ENCODE peak calls at places on chromosomes 12 and 14, in five cellular contexts. One of them, this sample, is unnamed.

GRCh38 chr12:98698603-98699463 is 53.7 kb downstream of the APAF1 start:
- DNase-seq in GM23338: peak
- DNase-seq in Panc1: peak
- DNase-seq in choroid plexus epithelial cell: peak
- DNase-seq in A549: peak
- DNase-seq in this sample: peak

GRCh38 chr12:106790020-106790419 is 15.5 kb downstream of the RIC8B start:
- DNase-seq in A549: no peak
- DNase-seq in GM23338: no peak
- DNase-seq in choroid plexus epithelial cell: no peak
- DNase-seq in Panc1: no peak
- DNase-seq in this sample: no peak

GRCh38 chr14:93953263-93953662 is 23.1 kb downstream of the ASB2 start:
- DNase-seq in Panc1: no peak
- DNase-seq in choroid plexus epithelial cell: no peak
- DNase-seq in GM23338: peak
- DNase-seq in A549: no peak
- DNase-seq in this sample: no peak

GRCh38 chr12:98238513-98238912 is 276.9 kb upstream of the TMPO start:
- DNase-seq in choroid plexus epithelial cell: peak
- DNase-seq in GM23338: no peak
- DNase-seq in Panc1: no peak
- DNase-seq in A549: no peak
- DNase-seq in this sample: no peak

GRCh38 chr12:23931176-23931575 is 18.3 kb downstream of the SOX5 start:
- DNase-seq in A549: no peak
- DNase-seq in Panc1: no peak
- DNase-seq in choroid plexus epithelial cell: no peak
- DNase-seq in GM23338: no peak
- DNase-seq in this sample: no peak

GRCh38 chr14:71597955-71598659 is 334.1 kb upstream of the RGS6 start:
- DNase-seq in choroid plexus epithelial cell: no peak
- DNase-seq in Panc1: no peak
- DNase-seq in A549: no peak
- DNase-seq in GM23338: no peak
- DNase-seq in this sample: no peak

GRCh38 chr14:59595071-59595470 is 18.5 kb upstream of the CCDC175 start:
- DNase-seq in A549: no peak
- DNase-seq in Panc1: no peak
- DNase-seq in choroid plexus epithelial cell: no peak
- DNase-seq in GM23338: no peak
- DNase-seq in this sample: no peak

GRCh38 chr14:73903028-73903427 is 16.4 kb downstream of the ZNF410 start:
- DNase-seq in choroid plexus epithelial cell: peak
- DNase-seq in A549: no peak
- DNase-seq in GM23338: no peak
- DNase-seq in Panc1: no peak
- DNase-seq in this sample: no peak

GRCh38 chr12:108611884-108612415 is 14.1 kb upstream of the TMEM119 start:
- DNase-seq in GM23338: peak
- DNase-seq in choroid plexus epithelial cell: peak
- DNase-seq in Panc1: no peak
- DNase-seq in A549: peak
- DNase-seq in this sample: peak

GRCh38 chr12:39831587-39832315 is 212.1 kb upstream of the ABCD2 start:
- DNase-seq in choroid plexus epithelial cell: peak
- DNase-seq in A549: peak
- DNase-seq in GM23338: no peak
- DNase-seq in Panc1: no peak
- DNase-seq in this sample: no peak

GRCh38 chr14:23091294-23092225 is 3.4 kb downstream of the ACIN1 start:
- DNase-seq in GM23338: no peak
- DNase-seq in Panc1: no peak
- DNase-seq in A549: no peak
- DNase-seq in choroid plexus epithelial cell: no peak
- DNase-seq in this sample: no peak

GRCh38 chr12:48668996-48669395 is 13.0 kb downstream of the KANSL2 start:
- DNase-seq in A549: no peak
- DNase-seq in GM23338: no peak
- DNase-seq in Panc1: no peak
- DNase-seq in choroid plexus epithelial cell: no peak
- DNase-seq in this sample: no peak

GRCh38 chr14:104882991-104883660 is 18.1 kb downstream of the CEP170B start:
- DNase-seq in A549: no peak
- DNase-seq in Panc1: no peak
- DNase-seq in choroid plexus epithelial cell: no peak
- DNase-seq in GM23338: no peak
- DNase-seq in this sample: no peak

GRCh38 chr12:115002434-115002833 is 318.5 kb upstream of the TBX3 start:
- DNase-seq in Panc1: no peak
- DNase-seq in GM23338: no peak
- DNase-seq in choroid plexus epithelial cell: no peak
- DNase-seq in A549: no peak
- DNase-seq in this sample: no peak

GRCh38 chr12:126064028-126064427 is 998.8 kb downstream of the AACS start:
- DNase-seq in choroid plexus epithelial cell: no peak
- DNase-seq in Panc1: no peak
- DNase-seq in A549: no peak
- DNase-seq in GM23338: peak
- DNase-seq in this sample: no peak

GRCh38 chr12:19431407-19432308 is 7.6 kb upstream of the AEBP2 start:
- DNase-seq in Panc1: no peak
- DNase-seq in GM23338: no peak
- DNase-seq in A549: no peak
- DNase-seq in choroid plexus epithelial cell: peak
- DNase-seq in this sample: peak

GRCh38 chr14:69574266-69574953 is at the start of gene CCDC177:
- DNase-seq in choroid plexus epithelial cell: peak
- DNase-seq in Panc1: peak
- DNase-seq in A549: peak
- DNase-seq in GM23338: peak
- DNase-seq in this sample: peak

GRCh38 chr12:51941011-51941561 is 10.4 kb upstream of the ACVR1B start:
- DNase-seq in choroid plexus epithelial cell: peak
- DNase-seq in GM23338: peak
- DNase-seq in A549: no peak
- DNase-seq in Panc1: no peak
- DNase-seq in this sample: no peak

GRCh38 chr14:68569970-68570409 is 222.9 kb downstream of the ZFP36L1 start:
- DNase-seq in GM23338: no peak
- DNase-seq in A549: no peak
- DNase-seq in choroid plexus epithelial cell: no peak
- DNase-seq in Panc1: no peak
- DNase-seq in this sample: no peak

GRCh38 chr14:23877538-23878180 is 75.9 kb upstream of the DHRS4 start:
- DNase-seq in GM23338: no peak
- DNase-seq in choroid plexus epithelial cell: no peak
- DNase-seq in A549: no peak
- DNase-seq in Panc1: no peak
- DNase-seq in this sample: no peak

GRCh38 chr12:46357438-46358324 is 14.9 kb downstream of the SLC38A2 start:
- DNase-seq in Panc1: no peak
- DNase-seq in A549: no peak
- DNase-seq in choroid plexus epithelial cell: peak
- DNase-seq in GM23338: peak
- DNase-seq in this sample: no peak

GRCh38 chr12:121536058-121536928 is 44.5 kb downstream of the KDM2B start:
- DNase-seq in Panc1: no peak
- DNase-seq in A549: peak
- DNase-seq in GM23338: peak
- DNase-seq in choroid plexus epithelial cell: peak
- DNase-seq in this sample: peak

GRCh38 chr14:22980672-22981089 is 1.7 kb downstream of the AJUBA start:
- DNase-seq in A549: peak
- DNase-seq in Panc1: no peak
- DNase-seq in choroid plexus epithelial cell: no peak
- DNase-seq in GM23338: peak
- DNase-seq in this sample: peak

GRCh38 chr14:57982802-57983201 is 116.9 kb upstream of the SLC35F4 start:
- DNase-seq in GM23338: no peak
- DNase-seq in choroid plexus epithelial cell: no peak
- DNase-seq in A549: no peak
- DNase-seq in Panc1: no peak
- DNase-seq in this sample: no peak

GRCh38 chr14:48553443-48553842 is 878.0 kb upstream of the MDGA2 start:
- DNase-seq in Panc1: no peak
- DNase-seq in A549: no peak
- DNase-seq in GM23338: peak
- DNase-seq in choroid plexus epithelial cell: no peak
- DNase-seq in this sample: no peak

GRCh38 chr12:54383041-54383609 is 1.4 kb downstream of the ZNF385A start:
- DNase-seq in GM23338: no peak
- DNase-seq in choroid plexus epithelial cell: peak
- DNase-seq in Panc1: peak
- DNase-seq in A549: no peak
- DNase-seq in this sample: no peak

GRCh38 chr14:75088566-75089373 is 19.3 kb downstream of the ZC2HC1C start:
- DNase-seq in Panc1: peak
- DNase-seq in GM23338: peak
- DNase-seq in choroid plexus epithelial cell: peak
- DNase-seq in A549: peak
- DNase-seq in this sample: peak

GRCh38 chr14:73879027-73879426 is 7.6 kb upstream of the ZNF410 start:
- DNase-seq in choroid plexus epithelial cell: peak
- DNase-seq in Panc1: no peak
- DNase-seq in GM23338: no peak
- DNase-seq in A549: no peak
- DNase-seq in this sample: no peak

GRCh38 chr14:39469094-39469710 is 37.0 kb upstream of the FBXO33 start:
- DNase-seq in GM23338: peak
- DNase-seq in A549: no peak
- DNase-seq in Panc1: peak
- DNase-seq in choroid plexus epithelial cell: peak
- DNase-seq in this sample: peak
- TF ChIP-seq CTCF in GM23338: peak
- TF ChIP-seq CTCF in A549: no peak
- TF ChIP-seq CTCF in Panc1: peak
- TF ChIP-seq CTCF in choroid plexus epithelial cell: peak
- TF ChIP-seq CTCF in this sample: no peak

GRCh38 chr12:5884846-5885245 is 60.2 kb downstream of the ANO2 start:
- DNase-seq in GM23338: no peak
- DNase-seq in choroid plexus epithelial cell: no peak
- DNase-seq in A549: no peak
- DNase-seq in Panc1: no peak
- DNase-seq in this sample: no peak
- TF ChIP-seq CTCF in GM23338: no peak
- TF ChIP-seq CTCF in choroid plexus epithelial cell: no peak
- TF ChIP-seq CTCF in A549: no peak
- TF ChIP-seq CTCF in Panc1: no peak
- TF ChIP-seq CTCF in this sample: no peak

GRCh38 chr12:5073838-5074237 is 30.2 kb downstream of the KCNA5 start:
- DNase-seq in choroid plexus epithelial cell: peak
- DNase-seq in A549: no peak
- DNase-seq in GM23338: peak
- DNase-seq in Panc1: no peak
- DNase-seq in this sample: no peak
- TF ChIP-seq CTCF in choroid plexus epithelial cell: peak
- TF ChIP-seq CTCF in A549: no peak
- TF ChIP-seq CTCF in GM23338: peak
- TF ChIP-seq CTCF in Panc1: no peak
- TF ChIP-seq CTCF in this sample: no peak

GRCh38 chr12:57224278-57224972 is 5.1 kb upstream of the SHMT2 start:
- DNase-seq in Panc1: no peak
- DNase-seq in choroid plexus epithelial cell: no peak
- DNase-seq in GM23338: peak
- DNase-seq in A549: no peak
- DNase-seq in this sample: no peak

GRCh38 chr12:57223191-57224165 is 6.0 kb upstream of the SHMT2 start:
- DNase-seq in choroid plexus epithelial cell: no peak
- DNase-seq in GM23338: no peak
- DNase-seq in A549: no peak
- DNase-seq in Panc1: no peak
- DNase-seq in this sample: no peak

GRCh38 chr12:57225680-57226190 is 3.8 kb upstream of the SHMT2 start:
- DNase-seq in choroid plexus epithelial cell: no peak
- DNase-seq in A549: no peak
- DNase-seq in Panc1: no peak
- DNase-seq in GM23338: no peak
- DNase-seq in this sample: no peak

GRCh38 chr12:57226588-57227314 is 2.8 kb upstream of the SHMT2 start:
- DNase-seq in Panc1: no peak
- DNase-seq in GM23338: peak
- DNase-seq in choroid plexus epithelial cell: no peak
- DNase-seq in A549: no peak
- DNase-seq in this sample: no peak

DNA sequence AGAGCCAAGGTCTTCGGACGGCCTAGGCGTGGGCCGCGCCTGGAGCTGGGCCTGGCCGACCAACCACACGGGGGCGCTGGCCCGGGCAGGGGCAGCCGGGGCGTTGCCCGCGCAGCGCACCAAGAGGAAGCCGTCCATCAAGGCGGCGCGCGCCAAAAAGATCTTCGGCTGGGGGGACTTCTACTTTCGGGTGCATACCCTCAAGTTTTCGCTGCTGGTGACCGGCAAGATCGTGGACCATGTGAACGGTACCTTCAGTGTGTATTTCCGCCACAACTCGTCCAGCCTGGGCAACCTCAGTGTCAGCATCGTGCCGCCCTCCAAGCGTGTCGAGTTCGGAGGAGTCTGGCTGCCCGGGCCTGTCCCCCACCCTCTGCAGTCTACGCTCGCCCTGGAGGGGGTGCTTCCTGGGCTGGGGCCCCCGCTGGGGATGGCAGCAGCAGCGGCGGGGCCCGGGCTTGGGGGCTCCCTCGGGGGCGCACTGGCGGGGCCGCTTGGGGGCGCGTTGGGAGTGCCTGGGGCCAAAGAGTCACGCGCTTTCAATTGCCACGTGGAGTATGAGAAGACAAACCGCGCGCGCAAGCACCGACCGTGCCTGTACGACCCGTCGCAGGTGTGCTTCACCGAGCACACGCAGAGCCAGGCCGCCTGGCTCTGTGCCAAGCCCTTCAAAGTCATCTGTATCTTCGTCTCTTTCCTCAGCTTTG is 4.4 kb upstream of the SHMT2 start:
- DNase-seq in GM23338: peak
- DNase-seq in Panc1: no peak
- DNase-seq in choroid plexus epithelial cell: no peak
- DNase-seq in A549: no peak
- DNase-seq in this sample: peak
- TF ChIP-seq CTCF in GM23338: peak
- TF ChIP-seq CTCF in Panc1: no peak
- TF ChIP-seq CTCF in choroid plexus epithelial cell: peak
- TF ChIP-seq CTCF in A549: no peak
- TF ChIP-seq CTCF in this sample: peak

GRCh38 chr14:36605506-36605857 is 23.1 kb upstream of the NKX2-8 start:
- DNase-seq in A549: no peak
- DNase-seq in Panc1: no peak
- DNase-seq in choroid plexus epithelial cell: peak
- DNase-seq in GM23338: peak
- DNase-seq in this sample: no peak
- TF ChIP-seq CTCF in A549: no peak
- TF ChIP-seq CTCF in Panc1: no peak
- TF ChIP-seq CTCF in choroid plexus epithelial cell: no peak
- TF ChIP-seq CTCF in GM23338: peak
- TF ChIP-seq CTCF in this sample: no peak